ENCODE peak calls at places on chromosome 22, in eight cellular contexts. N, U, S, E, M, D, O and K are unnamed samples.

GRCh38 chr22:49086181-49086580 is 741.5 kb downstream of the BRD1 start:
- DNase-seq in O (no peak), E (no peak), D (no peak), N (no peak), S (no peak), U (no peak), M (no peak), K (no peak)

GRCh38 chr22:48885271-48885918 is 942.3 kb downstream of the BRD1 start:
- DNase-seq in D (no peak), M (no peak), S (no peak), U (no peak), O (no peak), N (no peak), E (no peak), K (no peak)

GRCh38 chr22:29203883-29204282 is 1.8 kb upstream of the EMID1 start:
- DNase-seq in E (no peak), U (no peak), D (no peak), N (no peak), O (no peak), M (no peak), S (no peak), K (no peak)

GRCh38 chr22:29351042-29351441 is 35.5 kb upstream of the RASL10A start:
- DNase-seq in D (no peak), M (no peak), N (peak; percentile 27), U (peak; percentile 0), E (no peak), S (no peak), O (no peak), K (no peak)

GRCh38 chr22:49689858-49690257 is 137.8 kb downstream of the BRD1 start:
- DNase-seq in U (no peak), E (no peak), D (no peak), O (no peak), M (no peak), N (no peak), S (no peak), K (no peak)

GRCh38 chr22:20091690-20092476 is 11.8 kb downstream of the DGCR8 start:
- DNase-seq in N (no peak), M (no peak), O (no peak), S (no peak), D (no peak), E (no peak), U (no peak), K (no peak)

GRCh38 chr22:34966980-34967379 is 99.0 kb upstream of the ISX start:
- DNase-seq in E (no peak), M (no peak), O (no peak), S (no peak), N (no peak), U (no peak), D (peak; percentile 56), K (no peak)

GRCh38 chr22:19175026-19175601 is 3.4 kb downstream of the SLC25A1 start:
- DNase-seq in N (no peak), M (no peak), U (no peak), O (no peak), E (no peak), S (no peak), D (no peak), K (no peak)

GRCh38 chr22:38347181-38347943 is 30.1 kb upstream of the CSNK1E start:
- DNase-seq in E (no peak), M (no peak), O (no peak), S (no peak), U (peak; percentile 49), D (no peak), N (no peak), K (no peak)

GRCh38 chr22:27463121-27463520 is 338.4 kb downstream of the MN1 start:
- DNase-seq in O (no peak), M (no peak), E (no peak), N (no peak), D (peak; percentile 79), S (no peak), U (no peak), K (no peak)

GRCh38 chr22:22154068-22154467 is 90.5 kb upstream of the VPREB1 start:
- DNase-seq in E (no peak), M (no peak), O (no peak), U (no peak), N (no peak), S (no peak), D (no peak), K (no peak)

GRCh38 chr22:49354516-49355205 is 473.0 kb downstream of the BRD1 start:
- DNase-seq in U (no peak), E (no peak), D (no peak), O (no peak), N (no peak), S (no peak), M (no peak), K (no peak)

GRCh38 chr22:22245256-22245909 is 797 bp downstream of the VPREB1 start:
- DNase-seq in M (no peak), E (no peak), O (no peak), S (no peak), U (no peak), D (no peak), N (no peak), K (no peak)

GRCh38 chr22:50157976-50158375 is 12.6 kb upstream of the PANX2 start:
- DNase-seq in M (no peak), E (no peak), U (peak; percentile 14), O (peak; percentile 79), D (no peak), N (peak; percentile 82), S (no peak), K (no peak)

GRCh38 chr22:49768077-49768476 is 59.6 kb downstream of the BRD1 start:
- DNase-seq in U (no peak), M (no peak), N (peak; percentile 3), S (no peak), D (no peak), O (no peak), E (no peak), K (no peak)

GRCh38 chr22:20212754-20213699 is 55.1 kb downstream of the RTN4R start:
- DNase-seq in M (no peak), S (no peak), U (no peak), E (peak; percentile 31), D (no peak), O (no peak), N (no peak), K (no peak)

GRCh38 chr22:38401336-38402084 is 53.5 kb downstream of the KCNJ4 start:
- DNase-seq in E (no peak), D (no peak), N (no peak), M (no peak), U (no peak), O (no peak), S (no peak), K (no peak)

GRCh38 chr22:36722055-36722454 is 18.5 kb upstream of the CACNG2 start:
- DNase-seq in E (no peak), O (no peak), S (no peak), N (no peak), D (no peak), U (no peak), M (no peak), K (no peak)

GRCh38 chr22:35620624-35621245 is 3.6 kb upstream of the MB start:
- DNase-seq in O (no peak), E (no peak), U (no peak), S (peak; percentile 38), D (peak; percentile 72), N (no peak), M (no peak), K (no peak)

DNA sequence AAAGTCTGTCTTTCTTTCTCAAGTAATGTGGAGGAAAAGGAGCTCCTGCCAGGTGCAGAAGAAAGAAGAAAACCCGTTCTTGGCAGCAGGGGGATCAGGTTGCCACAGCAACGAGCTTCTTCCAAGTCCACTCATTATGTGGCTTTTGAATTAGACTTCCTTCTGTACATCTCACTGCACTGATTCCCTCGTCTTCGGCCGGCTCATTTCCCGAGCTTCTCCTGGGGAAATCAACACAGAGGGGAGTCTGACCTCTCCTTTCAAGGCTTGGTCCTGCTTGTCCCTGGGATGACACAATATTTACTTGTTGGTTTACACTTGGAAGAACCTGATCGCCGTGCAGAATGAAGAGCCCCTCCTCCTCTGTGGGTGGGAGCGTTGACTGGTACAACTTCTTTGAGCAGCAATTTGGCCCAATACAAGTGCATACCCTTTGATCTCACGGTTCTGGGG is 35.3 kb downstream of the MCHR1 start:
- DNase-seq in D (peak; percentile 29), S (peak; percentile 37), O (peak; percentile 39), E (no peak), N (no peak), M (peak; percentile 34), U (no peak), K (peak; percentile 25)
- TF ChIP-seq CTCF in D (no peak), S (no peak), O (no peak), E (no peak), N (no peak), M (no peak), U (no peak), K (peak; percentile 6)

DNA sequence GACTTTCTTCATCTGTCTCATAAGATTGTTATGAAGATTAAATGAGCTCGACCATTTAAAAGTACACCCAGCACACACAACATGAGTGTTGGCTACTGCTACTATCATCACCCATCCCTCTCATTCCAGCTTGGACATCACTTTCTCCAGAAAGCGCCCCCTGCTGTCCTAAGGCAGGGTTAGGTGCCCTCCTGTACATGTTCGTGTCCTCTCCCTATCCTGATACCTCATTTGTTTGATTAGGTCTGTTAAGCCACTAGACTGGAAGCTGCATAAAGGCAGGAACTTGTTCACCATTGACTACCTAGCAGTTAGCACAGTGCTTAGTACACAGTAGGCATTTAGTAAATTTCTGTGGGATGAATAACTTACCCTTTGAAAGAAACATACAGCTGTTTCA is 85.5 kb downstream of the ENTHD1 start:
- DNase-seq in D (no peak), O (peak; percentile 56), U (peak; percentile 54), M (no peak), S (peak; percentile 21), N (peak; percentile 53), E (peak; percentile 65), K (peak; percentile 30)
- TF ChIP-seq CTCF in D (peak; percentile 28), O (peak; percentile 29), U (no peak), M (peak; percentile 47), S (peak; percentile 52), N (no peak), E (peak; percentile 60), K (peak; percentile 45)

GRCh38 chr22:31139866-31140716 is at the start of gene PLA2G3:
- DNase-seq in N (no peak), D (no peak), M (no peak), U (peak; percentile 49), S (peak; percentile 62), O (no peak), E (no peak), K (peak; percentile 76)
- TF ChIP-seq CTCF in N (no peak), D (no peak), M (peak; percentile 26), U (no peak), S (no peak), O (no peak), E (no peak), K (no peak)

DNA sequence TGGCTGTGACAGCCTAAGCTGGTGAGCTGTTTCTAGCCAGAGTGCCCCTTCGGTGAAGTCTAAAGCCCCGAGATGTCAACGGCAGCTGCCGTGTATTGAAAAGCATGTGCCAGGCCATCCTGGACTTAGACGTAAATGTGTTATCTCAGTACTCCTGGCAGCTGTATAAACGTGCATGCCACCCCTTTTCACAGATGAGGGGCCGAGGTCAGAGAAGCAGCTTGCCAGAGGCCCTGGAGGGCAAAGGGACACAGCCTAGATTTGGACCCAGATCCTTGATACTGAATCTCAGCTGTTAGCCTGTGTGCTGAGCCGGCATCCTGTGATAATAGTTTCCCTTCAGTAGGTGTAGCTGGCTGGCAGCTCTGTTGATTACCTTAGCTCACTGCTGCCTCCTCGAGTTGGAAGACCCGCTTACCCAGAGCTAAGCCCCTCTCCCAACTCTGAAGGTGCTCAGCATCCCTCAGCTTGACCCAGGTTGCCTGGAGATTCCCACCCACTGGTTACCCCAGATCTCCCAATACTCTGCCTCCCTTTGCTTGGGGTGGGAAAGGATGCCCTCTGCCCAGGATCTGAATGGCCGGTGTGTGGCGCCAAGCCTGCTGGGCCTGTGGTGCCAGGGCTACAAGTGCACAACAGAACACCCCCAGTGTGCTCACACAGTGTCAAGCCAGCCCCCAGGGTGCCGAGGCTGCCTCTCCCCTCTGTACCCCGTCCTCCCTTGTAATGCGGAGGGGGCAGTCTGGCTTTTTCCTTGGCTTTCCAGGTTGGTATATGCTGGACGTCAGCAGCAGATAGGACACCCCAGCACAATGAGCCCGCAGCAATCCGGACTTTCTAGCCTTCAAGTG is 59.8 kb upstream of the WNT7B start:
- DNase-seq in M (no peak), N (peak; percentile 59), D (no peak), U (no peak), E (peak; percentile 78), S (peak; percentile 39), O (peak; percentile 52), K (no peak)
- TF ChIP-seq CTCF in M (no peak), N (no peak), D (peak; percentile 17), U (no peak), E (peak; percentile 60), S (peak; percentile 5), O (peak; percentile 56), K (no peak)